ENCODE peak calls at places on chromosomes 2 and 18, in five cellular contexts. One of them, this sample, is unnamed. For H3K4me1, the result is how much of the 10 kb centered on the place peaks cover.

GRCh38 chr18:34314847-34315246 is 90.1 kb upstream of the NOL4 start:
- DNase-seq in prostate gland: no peak
- DNase-seq in right lobe of liver: no peak
- DNase-seq in left lung: no peak
- DNase-seq in IMR-90: no peak
- DNase-seq in this sample: no peak

GRCh38 chr2:95320344-95320712 is 23.2 kb downstream of the KCNIP3 start:
- DNase-seq in prostate gland: no peak
- DNase-seq in right lobe of liver: no peak
- DNase-seq in left lung: peak
- DNase-seq in IMR-90: no peak
- DNase-seq in this sample: no peak

GRCh38 chr2:19846030-19846429 is 55.8 kb downstream of the TTC32 start:
- DNase-seq in prostate gland: no peak
- DNase-seq in right lobe of liver: no peak
- DNase-seq in left lung: no peak
- DNase-seq in IMR-90: no peak
- DNase-seq in this sample: no peak

GRCh38 chr2:210556355-210556980 is at the start of gene CPS1:
- DNase-seq in prostate gland: no peak
- DNase-seq in right lobe of liver: no peak
- DNase-seq in left lung: no peak
- DNase-seq in IMR-90: no peak
- DNase-seq in this sample: no peak

GRCh38 chr2:174951746-174952145 is 53.4 kb downstream of the CHN1 start:
- DNase-seq in prostate gland: no peak
- DNase-seq in right lobe of liver: no peak
- DNase-seq in left lung: no peak
- DNase-seq in IMR-90: peak
- DNase-seq in this sample: no peak

GRCh38 chr2:101500860-101501259 is 25.9 kb upstream of the RFX8 start:
- DNase-seq in prostate gland: no peak
- DNase-seq in right lobe of liver: no peak
- DNase-seq in left lung: no peak
- DNase-seq in IMR-90: peak
- DNase-seq in this sample: no peak

GRCh38 chr2:20519309-20519708 is 72.4 kb downstream of the RHOB start:
- DNase-seq in prostate gland: no peak
- DNase-seq in right lobe of liver: no peak
- DNase-seq in left lung: no peak
- DNase-seq in IMR-90: no peak
- DNase-seq in this sample: no peak

GRCh38 chr2:12737226-12738111 is 20.7 kb downstream of the TRIB2 start:
- DNase-seq in prostate gland: no peak
- DNase-seq in right lobe of liver: no peak
- DNase-seq in left lung: no peak
- DNase-seq in IMR-90: no peak
- DNase-seq in this sample: peak

GRCh38 chr2:102891261-102891660 is 129.4 kb downstream of the TMEM182 start:
- DNase-seq in prostate gland: no peak
- DNase-seq in right lobe of liver: no peak
- DNase-seq in left lung: no peak
- DNase-seq in IMR-90: no peak
- DNase-seq in this sample: no peak

GRCh38 chr18:59927246-59927825 is 27.5 kb downstream of the PMAIP1 start:
- DNase-seq in prostate gland: no peak
- DNase-seq in right lobe of liver: no peak
- DNase-seq in left lung: no peak
- DNase-seq in IMR-90: peak
- DNase-seq in this sample: no peak

GRCh38 chr2:54810236-54810635 is 86.8 kb downstream of the EML6 start:
- DNase-seq in prostate gland: no peak
- DNase-seq in right lobe of liver: no peak
- DNase-seq in left lung: no peak
- DNase-seq in IMR-90: no peak
- DNase-seq in this sample: no peak

DNA sequence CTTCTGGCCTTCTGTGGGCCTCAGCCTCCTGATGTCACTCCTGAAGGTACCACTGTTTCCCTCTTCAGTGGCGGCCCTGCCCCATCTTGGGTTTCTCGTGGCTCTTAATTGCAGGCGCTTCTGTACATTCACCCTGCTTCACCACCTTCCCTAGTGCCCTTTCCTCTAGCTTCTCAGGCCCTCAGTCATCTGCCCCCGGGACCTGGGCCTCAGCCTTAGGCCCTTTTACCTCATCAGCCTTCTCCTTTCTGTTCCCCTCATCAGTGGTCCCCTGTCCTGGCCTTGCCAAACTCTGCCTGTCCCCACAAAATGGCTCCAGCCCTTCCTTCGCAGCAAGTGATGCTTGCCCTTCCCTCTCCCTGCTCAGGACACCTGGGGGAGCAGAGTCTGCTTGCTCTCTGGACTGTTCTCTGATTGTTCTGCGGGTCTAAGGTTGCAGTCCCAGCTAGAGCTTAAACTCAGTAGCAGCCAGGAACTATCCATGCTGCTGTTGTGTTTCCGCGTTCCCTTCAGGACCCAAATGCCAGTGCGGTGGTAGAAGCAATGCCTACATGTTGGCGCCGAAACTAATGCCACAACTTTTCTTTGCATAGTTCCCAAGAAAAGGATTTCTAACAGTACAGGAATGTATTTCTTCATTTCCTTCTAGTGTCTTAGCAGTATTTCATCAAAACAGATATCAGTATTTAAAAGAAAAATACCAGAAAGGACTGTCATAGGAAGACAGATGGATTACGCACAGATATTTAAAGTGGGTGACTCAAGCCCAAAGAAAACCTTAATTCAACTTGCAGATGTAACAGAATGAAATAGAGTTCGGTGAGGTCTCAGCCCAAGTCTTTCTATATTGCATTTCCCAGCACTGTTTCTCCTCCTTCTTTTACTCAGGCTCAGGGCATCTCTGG is 7.5 kb downstream of the ASB1 start:
- DNase-seq in prostate gland: no peak
- DNase-seq in right lobe of liver: no peak
- DNase-seq in left lung: no peak
- DNase-seq in IMR-90: peak
- DNase-seq in this sample: no peak
- H3K4me3 ChIP-seq in prostate gland: no peak
- H3K4me3 ChIP-seq in right lobe of liver: no peak
- H3K4me3 ChIP-seq in left lung: no peak
- H3K4me3 ChIP-seq in IMR-90: no peak
- H3K4me3 ChIP-seq in this sample: no peak

GRCh38 chr2:26614205-26615128 is 26.7 kb downstream of the CIB4 start:
- DNase-seq in prostate gland: no peak
- DNase-seq in right lobe of liver: no peak
- DNase-seq in left lung: no peak
- DNase-seq in IMR-90: no peak
- DNase-seq in this sample: peak

GRCh38 chr2:26610504-26611335 is 30.4 kb downstream of the CIB4 start:
- DNase-seq in prostate gland: no peak
- DNase-seq in right lobe of liver: no peak
- DNase-seq in left lung: no peak
- DNase-seq in IMR-90: no peak
- DNase-seq in this sample: peak

GRCh38 chr2:26612034-26612433 is 29.1 kb downstream of the CIB4 start:
- DNase-seq in prostate gland: no peak
- DNase-seq in right lobe of liver: no peak
- DNase-seq in left lung: no peak
- DNase-seq in IMR-90: no peak
- DNase-seq in this sample: no peak

GRCh38 chr2:26613241-26614204 is 27.6 kb downstream of the CIB4 start:
- DNase-seq in prostate gland: no peak
- DNase-seq in right lobe of liver: no peak
- DNase-seq in left lung: peak
- DNase-seq in IMR-90: no peak
- DNase-seq in this sample: no peak

DNA sequence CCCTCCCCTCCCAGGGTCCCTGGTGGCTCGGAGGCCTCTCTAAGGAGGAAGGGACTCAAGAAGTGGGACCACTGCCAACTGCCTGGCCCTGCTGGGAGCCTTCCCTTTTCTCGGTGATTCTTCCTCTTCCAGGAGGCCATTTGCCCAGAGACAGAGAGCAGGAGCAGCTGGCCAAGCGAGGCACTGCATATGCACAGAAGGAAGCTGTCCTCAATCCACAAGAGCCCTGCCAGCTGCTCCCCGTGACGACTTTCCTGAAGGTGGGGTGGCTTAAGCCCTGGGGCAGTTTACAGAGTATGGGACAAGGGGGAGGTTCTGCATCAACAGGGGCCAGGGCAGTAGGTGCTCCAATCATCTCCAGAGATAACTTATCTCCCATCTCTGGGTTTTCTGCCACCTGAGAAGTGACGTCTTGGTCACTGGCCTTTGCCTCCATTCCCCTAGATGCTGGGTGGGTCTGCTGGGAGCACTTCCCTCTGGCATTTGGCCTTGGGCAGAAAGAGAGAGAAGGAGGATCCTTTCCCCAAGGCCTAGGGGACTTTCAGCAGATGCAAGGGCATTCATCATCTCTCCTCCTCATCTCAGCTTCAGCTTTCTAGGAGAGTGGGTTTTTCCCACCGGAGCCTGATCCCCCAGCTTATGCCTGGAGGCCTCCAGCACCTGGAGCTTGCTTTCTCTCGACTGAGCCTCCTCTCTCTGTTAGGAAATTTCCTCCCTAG is 28.5 kb downstream of the CIB4 start:
- DNase-seq in prostate gland: no peak
- DNase-seq in right lobe of liver: no peak
- DNase-seq in left lung: no peak
- DNase-seq in IMR-90: no peak
- DNase-seq in this sample: peak
- H3K4me1 ChIP-seq in prostate gland: under half
- H3K4me1 ChIP-seq in right lobe of liver: under half
- H3K4me1 ChIP-seq in left lung: under half
- H3K4me1 ChIP-seq in IMR-90: under half
- H3K4me1 ChIP-seq in this sample: under half

GRCh38 chr2:46276652-46277051 is 20.6 kb upstream of the EPAS1 start:
- DNase-seq in prostate gland: no peak
- DNase-seq in right lobe of liver: no peak
- DNase-seq in left lung: no peak
- DNase-seq in IMR-90: peak
- DNase-seq in this sample: no peak
- TF ChIP-seq CTCF in prostate gland: no peak
- TF ChIP-seq CTCF in right lobe of liver: no peak
- TF ChIP-seq CTCF in left lung: no peak
- TF ChIP-seq CTCF in IMR-90: peak
- TF ChIP-seq CTCF in this sample: no peak

DNA sequence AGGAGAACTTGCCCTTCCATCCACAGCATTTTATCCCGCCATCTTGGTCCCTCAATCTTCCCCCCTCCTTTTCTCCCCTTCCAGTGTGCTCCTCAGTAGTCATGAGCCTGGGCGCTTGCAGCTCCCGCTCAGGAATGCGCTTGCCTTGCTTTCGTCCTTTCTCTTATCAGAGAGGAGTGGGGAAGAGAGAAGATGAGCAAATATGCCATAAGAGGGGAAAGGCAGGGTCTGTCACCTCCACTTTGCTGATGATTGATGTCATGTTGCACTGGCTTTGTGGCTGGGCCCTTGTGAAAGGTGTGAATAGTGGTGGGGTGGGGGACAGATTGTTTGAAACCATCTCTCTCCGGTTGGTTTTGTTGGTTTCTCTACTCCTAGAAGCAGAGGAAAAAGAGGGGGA is 569.3 kb downstream of the TNS1 start:
- DNase-seq in prostate gland: no peak
- DNase-seq in right lobe of liver: no peak
- DNase-seq in left lung: no peak
- DNase-seq in IMR-90: peak
- DNase-seq in this sample: no peak
- H3K4me3 ChIP-seq in prostate gland: no peak
- H3K4me3 ChIP-seq in right lobe of liver: no peak
- H3K4me3 ChIP-seq in left lung: no peak
- H3K4me3 ChIP-seq in IMR-90: no peak
- H3K4me3 ChIP-seq in this sample: no peak

DNA sequence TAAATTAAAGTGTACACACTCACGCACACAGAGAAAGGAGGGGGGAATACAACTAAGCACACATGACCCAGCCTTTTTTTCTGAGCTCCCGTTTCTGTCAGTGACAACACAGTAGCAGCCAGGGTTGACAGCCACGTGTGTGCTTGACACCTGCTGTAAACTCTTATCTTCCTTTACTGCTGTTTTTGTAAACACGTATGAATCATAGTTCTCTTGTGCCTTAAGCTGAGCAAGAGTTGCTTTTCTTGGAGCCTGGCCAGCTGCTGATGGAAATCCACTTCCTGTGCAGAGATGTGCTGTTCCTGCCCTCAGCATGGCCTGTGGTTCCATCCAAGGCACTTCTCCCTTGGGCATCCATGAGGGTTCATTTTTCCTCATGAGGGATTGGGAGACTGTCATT is 561.9 kb downstream of the GALR1 start:
- DNase-seq in prostate gland: no peak
- DNase-seq in right lobe of liver: peak
- DNase-seq in left lung: no peak
- DNase-seq in IMR-90: no peak
- DNase-seq in this sample: no peak
- H3K4me1 ChIP-seq in prostate gland: under half
- H3K4me1 ChIP-seq in right lobe of liver: under half
- H3K4me1 ChIP-seq in left lung: under half
- H3K4me1 ChIP-seq in IMR-90: under half
- H3K4me1 ChIP-seq in this sample: under half